ENCODE peak calls at places on chromosomes 2 and 18, in nine cellular contexts. M is A549, V is transverse colon, E is K562, X is H1, I is esophagus muscularis mucosa, T is SK-N-SH, W is tibial nerve, Q is suprapubic skin. G is an unnamed sample. For H3K4me1, the result is how much of the 10 kb centered on the place peaks cover.

GRCh38 chr2:153477641-153478288 is 797 bp downstream of the RPRM start:
- DNase-seq in T (peak), W (no peak), I (no peak), V (no peak), E (no peak), X (no peak), M (no peak), Q (no peak), G (no peak)

GRCh38 chr2:231687133-231687852 is 21.0 kb upstream of the PTMA start:
- DNase-seq in W (no peak), E (peak), M (peak), X (peak), T (peak), I (no peak), V (peak), Q (no peak), G (peak)

GRCh38 chr2:127086800-127087737 is 19.9 kb downstream of the BIN1 start:
- DNase-seq in I (no peak), W (peak), V (peak), E (peak), Q (peak), M (no peak), X (no peak), T (peak), G (no peak)

GRCh38 chr18:66548747-66549146 is 55.1 kb downstream of the CDH19 start:
- DNase-seq in M (no peak), Q (no peak), V (no peak), W (no peak), I (no peak), T (peak), E (no peak), X (no peak), G (no peak)

GRCh38 chr2:36556847-36557246 is 41.1 kb downstream of the FEZ2 start:
- DNase-seq in W (no peak), M (no peak), T (no peak), V (no peak), I (no peak), X (no peak), Q (no peak), E (no peak), G (no peak)

GRCh38 chr2:234670052-234670451 is 173.2 kb upstream of the ARL4C start:
- DNase-seq in V (no peak), T (no peak), W (no peak), E (no peak), M (no peak), Q (no peak), I (peak), X (no peak), G (no peak)

GRCh38 chr18:13577091-13577697 is 149.2 kb downstream of the FAM210A start:
- DNase-seq in W (no peak), I (no peak), M (no peak), T (no peak), X (no peak), Q (no peak), E (no peak), V (no peak), G (no peak)

GRCh38 chr2:170530284-170530745 is 184.8 kb upstream of the SP5 start:
- DNase-seq in Q (peak), V (peak), M (peak), X (no peak), I (peak), W (peak), T (peak), E (no peak), G (no peak)

GRCh38 chr18:21389903-21390302 is 147.9 kb downstream of the GREB1L start:
- DNase-seq in E (no peak), I (no peak), Q (no peak), V (no peak), X (no peak), T (no peak), W (no peak), M (no peak), G (no peak)

GRCh38 chr2:73021371-73022010 is 50.0 kb downstream of the SFXN5 start:
- DNase-seq in V (no peak), E (no peak), W (no peak), X (no peak), M (no peak), Q (peak), T (no peak), I (no peak), G (no peak)

GRCh38 chr2:20803287-20803686 is 19.6 kb downstream of the LDAH start:
- DNase-seq in W (no peak), E (no peak), Q (no peak), X (no peak), V (no peak), M (no peak), I (no peak), T (peak), G (peak)

GRCh38 chr2:147177449-147177848 is 667.4 kb upstream of the ACVR2A start:
- DNase-seq in X (no peak), V (no peak), I (no peak), Q (no peak), T (no peak), E (no peak), M (no peak), W (no peak), G (no peak)

GRCh38 chr2:204551464-204551863 is 6.2 kb downstream of the PARD3B start:
- DNase-seq in X (no peak), V (peak), I (no peak), M (no peak), W (no peak), E (no peak), Q (no peak), T (no peak), G (no peak)

GRCh38 chr2:130764821-130765115 is 9.4 kb downstream of the AMER3 start:
- DNase-seq in E (no peak), M (no peak), X (no peak), W (no peak), V (no peak), Q (no peak), T (no peak), I (no peak), G (no peak)

GRCh38 chr18:74652392-74652988 is 54.8 kb downstream of the ZNF407 start:
- DNase-seq in E (peak), Q (no peak), V (no peak), T (peak), X (no peak), I (no peak), M (peak), W (no peak), G (no peak)

GRCh38 chr2:85997016-85997970 is 108.4 kb downstream of the POLR1A start:
- DNase-seq in E (peak), I (no peak), M (no peak), Q (peak), W (no peak), T (no peak), X (no peak), V (no peak), G (no peak)

GRCh38 chr2:224901121-224901676 is 141.1 kb downstream of the DOCK10 start:
- DNase-seq in T (no peak), E (no peak), X (no peak), W (no peak), M (no peak), V (no peak), Q (no peak), I (no peak), G (no peak)

GRCh38 chr2:114027437-114027836 is 137.5 kb downstream of the ACTR3 start:
- DNase-seq in W (no peak), Q (no peak), E (no peak), M (no peak), V (no peak), T (no peak), X (no peak), I (peak), G (no peak)

GRCh38 chr2:119756837-119757236 is 2.9 kb upstream of the PTPN4 start:
- DNase-seq in M (no peak), W (peak), X (no peak), V (peak), Q (no peak), E (no peak), I (no peak), T (no peak), G (no peak)

GRCh38 chr2:218895758-218896500 is 15.3 kb downstream of the WNT10A start:
- DNase-seq in E (no peak), I (no peak), M (no peak), Q (no peak), T (no peak), X (no peak), V (no peak), W (no peak), G (no peak)

GRCh38 chr2:71583876-71584275 is 130.5 kb downstream of the DYSF start:
- DNase-seq in Q (no peak), X (no peak), M (no peak), T (no peak), I (no peak), W (no peak), V (no peak), E (no peak), G (no peak)

GRCh38 chr2:47225061-47225783 is 70.1 kb upstream of the STPG4 start:
- DNase-seq in W (peak), E (peak), V (peak), Q (no peak), X (no peak), T (peak), M (peak), I (no peak), G (no peak)

GRCh38 chr2:127365211-127365643 is 22.5 kb downstream of the MAP3K2 start:
- DNase-seq in W (no peak), X (no peak), Q (no peak), E (no peak), M (no peak), V (no peak), T (no peak), I (no peak), G (no peak)

GRCh38 chr18:46842583-46842982 is 74.7 kb downstream of the PIAS2 start:
- DNase-seq in V (no peak), T (no peak), W (no peak), I (no peak), Q (no peak), E (no peak), X (no peak), M (no peak), G (no peak)

GRCh38 chr2:110211938-110212858 is at the start of gene MTLN:
- DNase-seq in I (no peak), V (peak), E (peak), T (peak), Q (peak), W (peak), X (no peak), M (peak), G (peak)

GRCh38 chr18:44627245-44627644 is 53.4 kb upstream of the SETBP1 start:
- DNase-seq in W (no peak), V (no peak), I (no peak), Q (no peak), E (no peak), M (peak), T (no peak), X (no peak), G (no peak)

GRCh38 chr2:235091421-235091820 is 139.6 kb downstream of the SH3BP4 start:
- DNase-seq in V (no peak), X (no peak), T (no peak), Q (no peak), W (no peak), I (no peak), M (no peak), E (no peak), G (no peak)

GRCh38 chr2:227783404-227784138 is 30.1 kb upstream of the CCL20 start:
- DNase-seq in I (peak), T (no peak), E (no peak), W (no peak), M (no peak), Q (no peak), V (no peak), X (no peak), G (no peak)

GRCh38 chr2:217672472-217672871 is 330.3 kb downstream of the TNS1 start:
- DNase-seq in Q (no peak), E (no peak), M (no peak), T (no peak), X (no peak), V (no peak), W (no peak), I (no peak), G (no peak)

GRCh38 chr2:20179755-20180594 is 45.0 kb downstream of the SDC1 start:
- DNase-seq in I (no peak), W (no peak), E (peak), T (peak), X (no peak), Q (peak), V (peak), M (peak), G (peak)

GRCh38 chr2:189147989-189148388 is 31.6 kb downstream of the COL5A2 start:
- DNase-seq in E (no peak), I (no peak), V (no peak), M (no peak), Q (no peak), W (no peak), T (no peak), X (no peak), G (no peak)

GRCh38 chr2:189152476-189152875 is 27.1 kb downstream of the COL5A2 start:
- DNase-seq in T (no peak), V (no peak), Q (no peak), E (no peak), W (peak), M (no peak), X (no peak), I (no peak), G (no peak)

GRCh38 chr2:189151897-189152296 is 27.7 kb downstream of the COL5A2 start:
- DNase-seq in T (no peak), X (no peak), V (no peak), I (no peak), M (no peak), E (no peak), W (no peak), Q (no peak), G (no peak)

GRCh38 chr2:189147361-189147760 is 32.2 kb downstream of the COL5A2 start:
- DNase-seq in Q (no peak), M (no peak), W (no peak), I (no peak), X (no peak), T (no peak), V (no peak), E (no peak), G (no peak)

DNA sequence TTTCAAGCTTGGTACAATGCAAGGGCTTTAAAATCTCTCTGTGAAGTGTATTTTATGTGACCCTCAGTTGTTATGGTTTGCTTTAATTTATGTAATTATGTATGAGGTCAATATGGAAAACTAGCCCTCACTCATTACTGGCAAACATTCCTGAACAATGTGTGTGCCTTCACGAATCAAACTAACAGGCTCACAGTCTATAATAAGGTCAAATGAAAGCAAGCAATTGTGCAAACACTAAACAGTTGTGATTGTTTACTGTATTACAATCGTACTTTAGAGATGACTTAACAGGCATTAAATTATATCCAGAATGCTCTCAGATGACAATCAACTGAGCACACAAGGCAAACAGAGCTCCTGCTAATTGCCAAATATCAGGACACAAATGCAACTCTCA is 29.6 kb downstream of the COL5A2 start:
- DNase-seq in I (no peak), M (peak), X (no peak), T (no peak), V (no peak), Q (no peak), W (no peak), E (no peak), G (no peak)
- TF ChIP-seq EP300 in I (no peak), M (no peak), X (no peak), T (peak), V (no peak), Q (no peak), W (no peak), E (no peak), G (no peak)

DNA sequence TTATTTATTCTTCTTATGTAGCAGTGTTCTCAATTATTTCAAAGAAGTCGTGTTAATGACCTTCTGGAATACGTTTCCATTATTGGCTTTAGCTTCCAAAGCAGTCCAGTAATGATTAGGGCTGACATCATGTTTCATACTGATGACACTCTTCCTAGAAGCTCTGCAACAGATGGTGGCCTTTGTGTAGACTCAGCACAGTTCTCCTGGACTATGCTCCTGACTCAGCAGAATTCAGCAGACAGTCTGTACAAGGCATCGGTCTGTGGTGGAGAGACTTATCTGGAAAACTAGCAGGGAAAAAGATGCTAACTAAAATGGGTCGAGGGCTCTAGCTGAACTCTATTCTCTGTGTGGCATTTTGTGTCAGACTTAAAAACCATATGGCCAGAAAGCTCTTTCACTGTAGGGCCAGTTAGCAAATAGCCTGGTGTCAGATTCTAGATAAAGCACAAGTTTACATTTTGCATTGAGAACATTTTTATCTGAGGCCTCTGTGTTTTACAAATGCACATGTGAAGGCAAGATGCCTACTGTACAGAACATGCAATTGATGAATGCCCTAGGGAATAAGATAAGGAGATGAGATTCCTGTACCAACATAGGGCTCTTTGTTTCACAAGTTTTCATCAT is 35.1 kb downstream of the GULP1 start:
- DNase-seq in X (no peak), Q (no peak), I (no peak), M (peak), V (no peak), E (peak), W (no peak), T (peak), G (no peak)
- H3K27ac ChIP-seq in X (no peak), Q (no peak), I (no peak), M (peak), V (no peak), E (peak), W (peak), T (peak), G (no peak)

GRCh38 chr2:101807242-101807641 is 109.7 kb downstream of the MAP4K4 start:
- DNase-seq in T (no peak), Q (no peak), M (no peak), V (no peak), I (no peak), X (no peak), W (no peak), E (no peak), G (no peak)

GRCh38 chr2:101808006-101808562 is 110.6 kb downstream of the MAP4K4 start:
- DNase-seq in T (no peak), Q (no peak), V (no peak), X (no peak), M (no peak), E (no peak), W (no peak), I (no peak), G (no peak)

GRCh38 chr2:101811226-101812015 is 113.9 kb downstream of the MAP4K4 start:
- DNase-seq in I (no peak), T (no peak), E (no peak), Q (no peak), V (no peak), X (no peak), M (no peak), W (no peak), G (no peak)

GRCh38 chr2:101812226-101812625 is 114.7 kb downstream of the MAP4K4 start:
- DNase-seq in V (no peak), W (no peak), Q (no peak), I (no peak), M (no peak), T (no peak), X (no peak), E (no peak), G (no peak)

DNA sequence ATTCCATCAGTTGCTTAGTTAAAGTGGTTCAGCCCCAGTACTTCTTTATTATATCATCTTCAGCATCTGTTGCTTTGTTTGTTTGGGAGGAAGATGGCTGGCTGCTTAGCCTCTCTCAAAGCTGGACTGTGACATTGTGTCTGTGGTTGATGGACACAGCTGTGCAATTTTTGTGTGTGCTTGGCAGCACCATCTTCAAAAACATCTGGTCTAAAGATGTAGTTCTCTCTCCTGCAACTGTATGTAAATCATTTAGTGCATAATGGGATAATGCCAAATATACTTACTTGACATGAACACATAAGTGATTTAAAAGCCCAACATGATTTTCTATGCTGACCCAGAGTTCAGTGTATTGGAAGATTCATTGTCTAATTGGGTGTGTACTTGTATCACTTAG is 112.1 kb downstream of the MAP4K4 start:
- DNase-seq in M (no peak), Q (no peak), T (peak), V (no peak), X (no peak), E (no peak), I (no peak), W (no peak), G (no peak)
- H3K4me1 ChIP-seq in M (under half), Q (under half), T (under half), V (under half), X (under half), E (under half), I (half or more), W (under half), G (under half)

DNA sequence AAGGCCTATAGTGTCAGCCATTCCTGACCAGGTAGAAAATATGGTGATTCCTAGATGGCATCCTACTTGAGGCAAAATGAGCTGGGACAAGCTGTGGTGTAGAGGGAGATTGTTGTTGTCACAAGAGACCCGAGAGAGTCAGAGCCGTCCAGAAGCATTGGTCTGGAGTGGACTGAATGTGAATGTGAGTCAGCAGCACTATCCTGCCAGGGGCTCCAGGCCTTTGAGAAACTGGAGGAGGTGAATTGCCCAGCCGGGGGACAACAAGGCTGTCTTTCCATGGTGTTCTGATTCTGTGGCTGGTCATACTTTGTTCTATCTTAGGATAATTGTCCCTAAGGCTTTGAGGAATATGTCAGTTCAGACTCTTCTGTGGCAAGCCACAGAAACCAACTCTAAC is 29.4 kb upstream of the EIF2AK3 start:
- DNase-seq in V (no peak), Q (no peak), W (no peak), E (no peak), I (no peak), T (no peak), M (no peak), X (no peak), G (no peak)
- TF ChIP-seq EP300 in V (no peak), Q (no peak), W (no peak), E (no peak), I (no peak), T (no peak), M (no peak), X (no peak), G (no peak)

DNA sequence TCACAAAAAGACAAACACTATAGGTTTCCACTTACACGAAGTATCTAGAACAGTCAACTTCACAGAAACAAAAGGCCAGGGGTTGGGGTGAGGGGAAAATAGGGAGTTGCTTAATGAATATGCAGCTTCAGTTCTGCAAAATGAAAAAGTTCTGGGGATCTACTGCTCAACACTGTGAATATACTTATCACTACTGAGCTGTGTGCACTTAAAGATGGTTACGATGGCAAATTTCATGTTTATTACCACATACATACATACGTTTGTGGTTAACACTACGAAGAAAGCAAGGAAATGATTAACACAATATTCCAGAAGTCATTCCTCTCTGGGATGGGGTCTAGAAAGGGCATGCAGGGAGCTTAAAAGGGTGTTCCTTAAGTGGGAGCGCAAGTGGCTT is 19.3 kb downstream of the MBOAT2 start:
- DNase-seq in Q (no peak), X (no peak), W (no peak), V (no peak), T (no peak), I (no peak), E (no peak), M (no peak), G (no peak)
- H3K27ac ChIP-seq in Q (no peak), X (no peak), W (peak), V (no peak), T (peak), I (no peak), E (peak), M (peak), G (no peak)